ENCODE peak calls at places on chromosomes 2 and 18, in four cellular contexts. P is GM12878, H is HepG2, I is SK-N-SH. J is an unnamed sample.

GRCh38 chr2:134636714-134637113 is 82.1 kb downstream of the TMEM163 start:
- DNase-seq in P (no peak), H (no peak), I (no peak), J (no peak)

GRCh38 chr2:19543271-19544019 is 185.0 kb upstream of the OSR1 start:
- DNase-seq in P (no peak), H (no peak), I (no peak), J (no peak)

GRCh38 chr2:186950694-186951093 is 101.7 kb upstream of the ZSWIM2 start:
- DNase-seq in P (no peak), H (no peak), I (no peak), J (no peak)

GRCh38 chr2:56705713-56706112 is 521.9 kb downstream of the CCDC85A start:
- DNase-seq in P (no peak), H (no peak), I (no peak), J (no peak)

GRCh38 chr2:212863185-212863588 is 288.2 kb downstream of the IKZF2 start:
- DNase-seq in P (peak), H (peak), I (peak), J (peak)

GRCh38 chr2:226760412-226761194 is 39.0 kb downstream of the IRS1 start:
- DNase-seq in P (no peak), H (peak), I (no peak), J (no peak)

GRCh38 chr18:43751203-43751602 is 473.9 kb upstream of the SYT4 start:
- DNase-seq in P (no peak), H (no peak), I (no peak), J (no peak)

GRCh38 chr2:69152847-69153246 is 139.9 kb downstream of the ANTXR1 start:
- DNase-seq in P (no peak), H (no peak), I (no peak), J (no peak)

GRCh38 chr2:6685447-6685846 is 180.3 kb downstream of the CMPK2 start:
- DNase-seq in P (no peak), H (no peak), I (peak), J (no peak)

DNA sequence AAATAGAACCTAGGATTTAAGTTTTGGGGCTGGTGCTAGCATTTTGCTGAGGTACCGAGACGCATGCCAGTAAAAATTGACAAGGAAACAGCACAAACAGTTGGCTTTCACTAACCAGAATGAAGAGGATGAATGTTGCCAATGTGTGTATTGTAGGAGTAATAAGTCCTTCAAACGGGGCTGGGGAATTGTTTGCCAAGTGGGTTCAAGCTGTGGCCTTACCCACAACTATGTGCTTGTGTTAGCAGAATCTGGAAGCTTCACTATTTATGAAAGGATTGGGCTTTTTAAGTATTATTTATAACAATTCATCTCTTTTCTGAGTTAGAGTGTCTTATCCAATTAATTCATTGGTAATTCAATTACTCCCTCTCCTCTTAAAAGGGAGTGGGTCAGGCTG is 15.0 kb upstream of the KIF5C start:
- DNase-seq in P (no peak), H (no peak), I (no peak), J (no peak)
- TF ChIP-seq TAF1 in P (no peak), H (no peak), I (no peak), J (no peak)

GRCh38 chr2:37706334-37706733 is 34.9 kb upstream of the CDC42EP3 start:
- DNase-seq in P (no peak), H (no peak), I (no peak), J (no peak)

GRCh38 chr2:37706784-37707183 is 35.3 kb upstream of the CDC42EP3 start:
- DNase-seq in P (no peak), H (no peak), I (no peak), J (no peak)

GRCh38 chr2:37705191-37705590 is 33.7 kb upstream of the CDC42EP3 start:
- DNase-seq in P (no peak), H (no peak), I (no peak), J (no peak)

GRCh38 chr2:37711308-37711731 is 39.9 kb upstream of the CDC42EP3 start:
- DNase-seq in P (no peak), H (no peak), I (no peak), J (no peak)

DNA sequence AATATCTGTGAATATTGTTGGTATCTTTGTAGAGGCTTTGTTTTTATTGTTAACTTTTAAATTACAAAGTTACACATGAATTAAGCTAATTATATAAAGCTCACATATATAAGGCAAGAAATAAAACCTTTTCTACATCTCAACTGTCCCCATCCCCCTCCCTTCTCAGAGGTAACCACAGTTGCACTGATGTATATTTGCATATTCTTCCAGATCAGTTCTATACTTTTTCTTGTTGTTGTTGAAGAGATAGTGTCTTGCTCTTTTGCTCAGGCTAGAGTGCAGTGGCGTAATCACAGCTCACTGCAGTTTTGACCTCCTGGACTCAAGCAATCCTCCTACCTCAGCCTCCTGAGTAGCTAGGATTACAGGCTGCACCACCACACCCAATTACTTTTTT is 36.0 kb upstream of the CDC42EP3 start:
- DNase-seq in P (no peak), H (no peak), I (no peak), J (no peak)
- TF ChIP-seq MXI1 in P (no peak), H (no peak), I (no peak), J (no peak)

DNA sequence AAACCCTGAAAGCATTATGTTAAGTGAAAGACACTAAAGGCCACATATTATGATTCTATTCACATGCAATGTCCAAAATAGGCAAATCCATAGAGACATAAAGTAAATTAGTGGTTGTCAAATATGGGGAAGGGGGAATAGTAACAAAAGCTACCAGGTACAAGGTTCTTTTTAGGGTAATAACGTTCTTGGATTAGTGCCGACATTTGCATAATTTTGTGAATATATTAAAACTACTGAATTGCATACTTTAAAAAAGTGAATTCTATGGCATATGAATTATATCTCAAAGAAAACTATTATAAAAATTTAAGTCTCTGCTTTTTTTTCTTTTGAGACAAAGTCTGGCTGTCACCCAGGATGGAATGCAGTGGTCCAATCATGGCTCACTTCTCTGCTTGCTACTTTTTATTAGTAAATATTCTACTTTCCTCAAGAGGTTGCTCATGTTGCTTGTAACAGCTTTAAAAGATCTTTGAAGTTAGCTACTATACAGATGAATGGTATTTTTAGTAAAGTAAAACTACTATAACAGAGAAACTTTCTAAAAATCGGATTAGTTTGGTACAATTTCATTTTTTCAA is 2.5 kb downstream of the SESTD1 start:
- DNase-seq in P (no peak), H (no peak), I (no peak), J (no peak)
- H3K4me2 ChIP-seq in P (peak), H (peak), I (peak), J (no peak)

GRCh38 chr2:234694244-234695013 is 197.5 kb upstream of the ARL4C start:
- DNase-seq in P (no peak), H (peak), I (no peak), J (no peak)
- TF ChIP-seq TAF1 in P (no peak), H (no peak), I (no peak), J (no peak)

DNA sequence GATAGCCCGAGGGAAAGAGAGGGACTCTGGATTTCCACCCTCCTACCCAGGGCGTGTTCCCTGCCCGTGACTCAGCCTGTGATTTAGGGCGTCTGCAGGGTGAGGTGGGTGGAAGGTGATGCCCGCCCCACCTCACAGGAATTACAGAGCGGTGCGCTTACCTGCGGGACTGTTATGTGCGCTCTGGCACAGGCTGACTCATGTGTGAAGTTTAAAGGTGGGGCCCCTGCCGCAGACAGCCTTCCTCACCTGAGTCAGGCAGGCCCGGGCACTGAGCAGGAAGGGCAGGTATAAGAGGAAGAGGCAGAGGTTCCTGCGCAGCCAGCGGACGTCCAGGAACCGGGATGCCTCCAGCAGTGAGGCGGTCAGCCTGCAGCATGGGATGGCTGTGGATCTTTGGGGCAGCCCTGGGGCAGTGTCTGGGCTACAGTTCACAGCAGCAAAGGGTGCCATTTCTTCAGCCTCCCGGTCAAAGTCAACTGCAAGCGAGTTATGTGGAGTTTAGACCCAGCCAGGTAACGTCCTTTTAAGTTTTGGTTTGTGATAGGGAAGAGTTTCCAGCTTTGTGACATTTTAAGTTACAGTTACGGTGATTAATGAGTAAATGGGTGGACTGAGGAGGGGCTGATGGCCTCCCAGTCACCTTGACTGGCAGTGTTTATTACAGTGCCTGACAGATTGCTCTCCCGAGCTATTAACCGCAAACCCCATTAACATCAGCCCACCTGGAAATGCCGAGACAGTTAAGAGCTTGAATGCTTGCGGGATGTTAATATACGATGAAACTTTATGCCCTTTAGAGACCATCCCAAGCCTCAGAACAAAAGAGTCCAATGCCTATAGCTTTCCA is 141.6 kb upstream of the TTC39C start:
- DNase-seq in P (no peak), H (no peak), I (no peak), J (no peak)
- TF ChIP-seq MXI1 in P (no peak), H (no peak), I (no peak), J (no peak)

GRCh38 chr2:179580378-179581146 is 280.9 kb downstream of the ZNF385B start:
- DNase-seq in P (no peak), H (peak), I (no peak), J (no peak)
- H3K4me2 ChIP-seq in P (no peak), H (peak), I (no peak), J (no peak)

GRCh38 chr18:64966667-64967066 is 784.1 kb upstream of the CDH7 start:
- DNase-seq in P (no peak), H (no peak), I (peak), J (no peak)
- TF ChIP-seq TAF1 in P (no peak), H (no peak), I (no peak), J (no peak)